ENCODE peak calls at places on chromosomes 4 and X, in nine cellular contexts. D is AG09309, Y is GM04504, A is PC-9, U is mucosa of gallbladder, Z is left cardiac atrium, F is GM06990, L is T-helper 1 cell, R is posterior cingulate gyrus. X is an unnamed sample.

GRCh38 chr4:124943938-124944337 is 231.4 kb upstream of the ANKRD50 start:
- DNase-seq in D (no peak), Y (no peak), A (no peak), U (no peak), Z (no peak), F (no peak), L (no peak), R (no peak), X (no peak)

GRCh38 chrX:18886344-18887161 is 97.4 kb downstream of the PHKA2 start:
- DNase-seq in D (no peak), Y (peak), A (peak), U (peak), Z (peak), F (peak), L (peak), R (no peak), X (peak)

GRCh38 chrX:85501349-85501748 is 121.9 kb upstream of the POF1B start:
- DNase-seq in D (no peak), Y (no peak), A (no peak), U (no peak), Z (no peak), F (no peak), L (no peak), R (no peak), X (no peak)

GRCh38 chr4:185570727-185571126 is 35.4 kb upstream of the PDLIM3 start:
- DNase-seq in D (no peak), Y (no peak), A (no peak), U (no peak), Z (no peak), F (no peak), L (no peak), R (no peak), X (no peak)

GRCh38 chr4:39825090-39825489 is 127.2 kb downstream of the UBE2K start:
- DNase-seq in D (no peak), Y (no peak), A (no peak), U (no peak), Z (no peak), F (no peak), L (no peak), R (no peak), X (no peak)

GRCh38 chr4:87130482-87130881 is 89.9 kb downstream of the KLHL8 start:
- DNase-seq in D (no peak), Y (no peak), A (no peak), U (no peak), Z (no peak), F (no peak), L (no peak), R (no peak), X (no peak)

GRCh38 chr4:183068502-183068901 is 30.6 kb upstream of the WWC2 start:
- DNase-seq in D (no peak), Y (no peak), A (no peak), U (no peak), Z (no peak), F (no peak), L (no peak), R (no peak), X (no peak)

GRCh38 chrX:7194606-7195005 is 46.7 kb upstream of the PUDP start:
- DNase-seq in D (no peak), Y (no peak), A (no peak), U (no peak), Z (no peak), F (no peak), L (no peak), R (no peak), X (no peak)

GRCh38 chr4:113113151-113113550 is 63.7 kb downstream of the ANK2 start:
- DNase-seq in D (no peak), Y (no peak), A (no peak), U (no peak), Z (no peak), F (no peak), L (no peak), R (no peak), X (no peak)